ENCODE peak calls at places on chromosomes 5 and 9, in ten cellular contexts. G is amniotic stem cell; B is ureter; I is CD4-positive, alpha-beta memory T cell; M is NCI-H2029 treated with DMSO at 0.1 percent for 48 hours; F is colonic mucosa; S is CD4-positive, alpha-beta T cell; Y is nephron progenitor cell; K is neural progenitor cell; H is stimulated activated naive CD8-positive, alpha-beta T cell treated with anti-CD3 and anti-CD28 coated beads, Interleukin-15, amount 100 ng/mL, for 72 hours. J is an unnamed sample.

GRCh38 chr5:102617187-102617856 is 118.5 kb upstream of the SLCO6A1 start:
- DNase-seq in G (no peak), B (no peak), I (no peak), M (no peak), F (no peak), S (no peak), Y (no peak), K (no peak), H (no peak), J (no peak)

GRCh38 chr5:105015098-105015497 is 1452.5 kb upstream of the NUDT12 start:
- DNase-seq in G (no peak), B (no peak), I (no peak), M (no peak), F (no peak), S (no peak), Y (no peak), K (no peak), H (no peak), J (no peak)

GRCh38 chr9:6272229-6272597 is 56.0 kb upstream of the TPD52L3 start:
- DNase-seq in G (no peak), B (no peak), I (no peak), M (no peak), F (no peak), S (no peak), Y (no peak), K (peak; percentile 10), H (no peak), J (no peak)

GRCh38 chr5:93454896-93455295 is 126.1 kb downstream of the NR2F1-AS1 start:
- DNase-seq in G (no peak), B (no peak), I (no peak), M (no peak), F (no peak), S (no peak), Y (no peak), K (no peak), H (no peak), J (no peak)

GRCh38 chr5:90446961-90447360 is 27.6 kb downstream of the MBLAC2 start:
- DNase-seq in G (no peak), B (no peak), I (no peak), M (no peak), F (no peak), S (no peak), Y (no peak), K (no peak), H (no peak), J (no peak)

GRCh38 chr5:65192326-65192725 is 289.4 kb downstream of the ADAMTS6 start:
- DNase-seq in G (no peak), B (no peak), I (no peak), M (no peak), F (no peak), S (no peak), Y (no peak), K (no peak), H (no peak), J (no peak)

GRCh38 chr5:142432369-142432863 is 107.6 kb upstream of the SPRY4 start:
- DNase-seq in G (no peak), B (no peak), I (peak; percentile 39), M (peak; percentile 78), F (peak; percentile 79), S (peak; percentile 11), Y (no peak), K (no peak), H (peak; percentile 40), J (peak; percentile 31)

GRCh38 chr9:133429641-133430161 is 7.5 kb downstream of the ADAMTS13 start:
- DNase-seq in G (no peak), B (no peak), I (no peak), M (no peak), F (peak; percentile 45), S (no peak), Y (peak; percentile 79), K (peak; percentile 83), H (no peak), J (peak; percentile 59)

GRCh38 chr5:135069016-135069770 is 35.2 kb upstream of the PITX1 start:
- DNase-seq in G (no peak), B (no peak), I (no peak), M (no peak), F (no peak), S (no peak), Y (no peak), K (peak; percentile 96), H (no peak), J (no peak)

GRCh38 chr5:121350493-121350892 is 501.2 kb upstream of the FTMT start:
- DNase-seq in G (no peak), B (no peak), I (no peak), M (no peak), F (no peak), S (no peak), Y (no peak), K (no peak), H (no peak), J (no peak)

GRCh38 chr5:33184367-33184766 is 256.4 kb upstream of the TARS1 start:
- DNase-seq in G (no peak), B (no peak), I (no peak), M (no peak), F (no peak), S (no peak), Y (no peak), K (no peak), H (no peak), J (no peak)

GRCh38 chr5:19200251-19200650 is 787.7 kb downstream of the CDH18 start:
- DNase-seq in G (no peak), B (no peak), I (no peak), M (no peak), F (no peak), S (no peak), Y (no peak), K (no peak), H (no peak), J (no peak)

GRCh38 chr5:173538018-173538417 is 78.4 kb downstream of the BOD1 start:
- DNase-seq in G (no peak), B (no peak), I (no peak), M (no peak), F (no peak), S (no peak), Y (no peak), K (no peak), H (no peak), J (no peak)

GRCh38 chr9:136416914-136417313 is 6.5 kb downstream of the PMPCA start:
- DNase-seq in G (no peak), B (no peak), I (no peak), M (no peak), F (no peak), S (no peak), Y (no peak), K (no peak), H (no peak), J (no peak)

GRCh38 chr5:124923131-124923530 is 176.7 kb upstream of the ZNF608 start:
- DNase-seq in G (no peak), B (no peak), I (no peak), M (peak; percentile 77), F (no peak), S (no peak), Y (no peak), K (peak; percentile 18), H (no peak), J (no peak)

GRCh38 chr9:136002886-136003285 is 41.7 kb upstream of the UBAC1 start:
- DNase-seq in G (no peak), B (no peak), I (no peak), M (no peak), F (no peak), S (no peak), Y (no peak), K (peak; percentile 40), H (no peak), J (no peak)

GRCh38 chr9:126872516-126872915 is 12.1 kb downstream of the ZBTB34 start:
- DNase-seq in G (no peak), B (no peak), I (no peak), M (no peak), F (no peak), S (no peak), Y (no peak), K (no peak), H (no peak), J (no peak)

GRCh38 chr5:22988937-22989336 is 135.8 kb upstream of the CDH12 start:
- DNase-seq in G (no peak), B (no peak), I (no peak), M (no peak), F (no peak), S (no peak), Y (no peak), K (no peak), H (no peak), J (no peak)

GRCh38 chr5:111384220-111384619 is 128.1 kb downstream of the STARD4 start:
- DNase-seq in G (no peak), B (no peak), I (no peak), M (no peak), F (no peak), S (no peak), Y (no peak), K (no peak), H (no peak), J (no peak)

GRCh38 chr5:54249210-54250028 is 61.0 kb downstream of the ARL15 start:
- DNase-seq in G (no peak), B (no peak), I (peak; percentile 11), M (peak; percentile 26), F (peak; percentile 53), S (peak; percentile 5), Y (peak; percentile 22), K (no peak), H (peak; percentile 28), J (peak; percentile 14)

J was measured in B cell.